ENCODE peak calls at places on chromosomes 13 and 19, in seven cellular contexts. One of them, this sample, is unnamed.

GRCh38 chr13:77919351-77920294 is 992 bp upstream of the EDNRB start:
- DNase-seq in neural crest cell: peak; percentile 40
- DNase-seq in nephron progenitor cell: peak; percentile 46
- DNase-seq in cardiac muscle cell: peak; percentile 61
- DNase-seq in AG04450: no peak
- DNase-seq in GM20000: no peak
- DNase-seq in left ventricle myocardium inferior: peak; percentile 64
- DNase-seq in this sample: peak; percentile 61

GRCh38 chr19:43507880-43508279 is 3.3 kb upstream of the PHLDB3 start:
- DNase-seq in left ventricle myocardium inferior: no peak
- DNase-seq in neural crest cell: no peak
- DNase-seq in nephron progenitor cell: no peak
- DNase-seq in AG04450: no peak
- DNase-seq in cardiac muscle cell: no peak
- DNase-seq in GM20000: no peak
- DNase-seq in this sample: no peak

GRCh38 chr13:24148414-24149305 is 11.9 kb upstream of the SPATA13 start:
- DNase-seq in AG04450: peak; percentile 95
- DNase-seq in nephron progenitor cell: no peak
- DNase-seq in GM20000: no peak
- DNase-seq in cardiac muscle cell: peak; percentile 93
- DNase-seq in left ventricle myocardium inferior: no peak
- DNase-seq in neural crest cell: no peak
- DNase-seq in this sample: no peak

GRCh38 chr13:97328222-97328790 is 105.7 kb upstream of the RAP2A start:
- DNase-seq in left ventricle myocardium inferior: no peak
- DNase-seq in nephron progenitor cell: peak; percentile 35
- DNase-seq in GM20000: no peak
- DNase-seq in cardiac muscle cell: peak; percentile 81
- DNase-seq in AG04450: peak; percentile 58
- DNase-seq in neural crest cell: no peak
- DNase-seq in this sample: peak; percentile 57

GRCh38 chr19:2249010-2249866 is at the start of gene AMH:
- DNase-seq in left ventricle myocardium inferior: no peak
- DNase-seq in GM20000: no peak
- DNase-seq in AG04450: no peak
- DNase-seq in neural crest cell: no peak
- DNase-seq in nephron progenitor cell: no peak
- DNase-seq in cardiac muscle cell: no peak
- DNase-seq in this sample: no peak

GRCh38 chr19:1261863-1262686 is 7.1 kb upstream of the CIRBP start:
- DNase-seq in AG04450: no peak
- DNase-seq in nephron progenitor cell: no peak
- DNase-seq in neural crest cell: no peak
- DNase-seq in GM20000: no peak
- DNase-seq in left ventricle myocardium inferior: peak; percentile 64
- DNase-seq in cardiac muscle cell: peak; percentile 41
- DNase-seq in this sample: no peak

GRCh38 chr13:84553252-84553651 is 671.0 kb upstream of the SLITRK1 start:
- DNase-seq in AG04450: no peak
- DNase-seq in GM20000: no peak
- DNase-seq in nephron progenitor cell: no peak
- DNase-seq in neural crest cell: no peak
- DNase-seq in cardiac muscle cell: no peak
- DNase-seq in left ventricle myocardium inferior: no peak
- DNase-seq in this sample: no peak

GRCh38 chr13:110298566-110299321 is 8.2 kb downstream of the COL4A1 start:
- DNase-seq in neural crest cell: no peak
- DNase-seq in GM20000: no peak
- DNase-seq in left ventricle myocardium inferior: no peak
- DNase-seq in AG04450: no peak
- DNase-seq in nephron progenitor cell: no peak
- DNase-seq in cardiac muscle cell: peak; percentile 72
- DNase-seq in this sample: no peak

GRCh38 chr13:37944476-37945442 is 75.2 kb upstream of the TRPC4 start:
- DNase-seq in cardiac muscle cell: peak; percentile 38
- DNase-seq in GM20000: no peak
- DNase-seq in left ventricle myocardium inferior: no peak
- DNase-seq in neural crest cell: no peak
- DNase-seq in AG04450: no peak
- DNase-seq in nephron progenitor cell: no peak
- DNase-seq in this sample: no peak

GRCh38 chr19:55526216-55527196 is 10.4 kb downstream of the SBK2 start:
- DNase-seq in nephron progenitor cell: peak; percentile 48
- DNase-seq in GM20000: peak; percentile 10
- DNase-seq in AG04450: no peak
- DNase-seq in neural crest cell: no peak
- DNase-seq in left ventricle myocardium inferior: peak; percentile 82
- DNase-seq in cardiac muscle cell: peak; percentile 86
- DNase-seq in this sample: no peak

GRCh38 chr19:1551068-1552040 is 16.8 kb downstream of the MEX3D start:
- DNase-seq in cardiac muscle cell: no peak
- DNase-seq in left ventricle myocardium inferior: no peak
- DNase-seq in AG04450: no peak
- DNase-seq in GM20000: no peak
- DNase-seq in neural crest cell: no peak
- DNase-seq in nephron progenitor cell: no peak
- DNase-seq in this sample: no peak

GRCh38 chr13:85266331-85266730 is 532.9 kb downstream of the SLITRK6 start:
- DNase-seq in cardiac muscle cell: no peak
- DNase-seq in neural crest cell: no peak
- DNase-seq in left ventricle myocardium inferior: no peak
- DNase-seq in GM20000: no peak
- DNase-seq in nephron progenitor cell: peak; percentile 2
- DNase-seq in AG04450: no peak
- DNase-seq in this sample: no peak

GRCh38 chr19:1430201-1430621 is 8.0 kb upstream of the RPS15 start:
- DNase-seq in nephron progenitor cell: no peak
- DNase-seq in GM20000: no peak
- DNase-seq in cardiac muscle cell: no peak
- DNase-seq in left ventricle myocardium inferior: no peak
- DNase-seq in AG04450: no peak
- DNase-seq in neural crest cell: no peak
- DNase-seq in this sample: no peak

GRCh38 chr19:40671404-40671803 is 19.0 kb downstream of the NUMBL start:
- DNase-seq in AG04450: no peak
- DNase-seq in left ventricle myocardium inferior: peak; percentile 48
- DNase-seq in nephron progenitor cell: no peak
- DNase-seq in GM20000: no peak
- DNase-seq in neural crest cell: no peak
- DNase-seq in cardiac muscle cell: no peak
- DNase-seq in this sample: no peak

GRCh38 chr13:106446011-106446410 is 89.5 kb downstream of the EFNB2 start:
- DNase-seq in left ventricle myocardium inferior: no peak
- DNase-seq in cardiac muscle cell: peak; percentile 19
- DNase-seq in nephron progenitor cell: peak; percentile 18
- DNase-seq in AG04450: no peak
- DNase-seq in GM20000: no peak
- DNase-seq in neural crest cell: no peak
- DNase-seq in this sample: no peak

GRCh38 chr13:113982296-113982661 is 8.4 kb upstream of the C13orf46 start:
- DNase-seq in cardiac muscle cell: no peak
- DNase-seq in GM20000: no peak
- DNase-seq in left ventricle myocardium inferior: peak; percentile 5
- DNase-seq in AG04450: no peak
- DNase-seq in neural crest cell: no peak
- DNase-seq in nephron progenitor cell: no peak
- DNase-seq in this sample: no peak

GRCh38 chr19:4732680-4733114 is 9.1 kb upstream of the DPP9 start:
- DNase-seq in AG04450: peak; percentile 26
- DNase-seq in cardiac muscle cell: peak; percentile 74
- DNase-seq in left ventricle myocardium inferior: peak; percentile 29
- DNase-seq in nephron progenitor cell: peak; percentile 62
- DNase-seq in GM20000: peak; percentile 78
- DNase-seq in neural crest cell: peak; percentile 33
- DNase-seq in this sample: peak; percentile 74

GRCh38 chr13:26508885-26509284 is 48.6 kb upstream of the WASF3 start:
- DNase-seq in AG04450: peak; percentile 69
- DNase-seq in nephron progenitor cell: no peak
- DNase-seq in left ventricle myocardium inferior: peak; percentile 84
- DNase-seq in cardiac muscle cell: peak; percentile 95
- DNase-seq in GM20000: no peak
- DNase-seq in neural crest cell: no peak
- DNase-seq in this sample: no peak

GRCh38 chr13:55517312-55517711 is 1623.4 kb upstream of the PRR20A start:
- DNase-seq in nephron progenitor cell: no peak
- DNase-seq in cardiac muscle cell: no peak
- DNase-seq in AG04450: no peak
- DNase-seq in neural crest cell: peak; percentile 16
- DNase-seq in left ventricle myocardium inferior: no peak
- DNase-seq in GM20000: no peak
- DNase-seq in this sample: peak; percentile 41

GRCh38 chr19:2609389-2610116 is 92.9 kb downstream of the GNG7 start:
- DNase-seq in cardiac muscle cell: no peak
- DNase-seq in nephron progenitor cell: no peak
- DNase-seq in GM20000: no peak
- DNase-seq in neural crest cell: no peak
- DNase-seq in AG04450: no peak
- DNase-seq in left ventricle myocardium inferior: peak; percentile 7
- DNase-seq in this sample: no peak

GRCh38 chr13:43261018-43261417 is 237.6 kb downstream of the DNAJC15 start:
- DNase-seq in AG04450: peak; percentile 48
- DNase-seq in left ventricle myocardium inferior: no peak
- DNase-seq in nephron progenitor cell: no peak
- DNase-seq in neural crest cell: no peak
- DNase-seq in cardiac muscle cell: peak; percentile 30
- DNase-seq in GM20000: no peak
- DNase-seq in this sample: no peak

GRCh38 chr19:13152356-13152853 is 2.2 kb downstream of the IER2 start:
- DNase-seq in cardiac muscle cell: no peak
- DNase-seq in AG04450: no peak
- DNase-seq in left ventricle myocardium inferior: no peak
- DNase-seq in GM20000: no peak
- DNase-seq in nephron progenitor cell: no peak
- DNase-seq in neural crest cell: no peak
- DNase-seq in this sample: no peak

GRCh38 chr19:13150187-13150918 is at the start of the genes IER2 and STX10:
- DNase-seq in nephron progenitor cell: peak; percentile 85
- DNase-seq in GM20000: peak; percentile 97
- DNase-seq in neural crest cell: peak; percentile 72
- DNase-seq in AG04450: peak; percentile 86
- DNase-seq in cardiac muscle cell: peak; percentile 97
- DNase-seq in left ventricle myocardium inferior: peak; percentile 96
- DNase-seq in this sample: peak; percentile 90

GRCh38 chr19:13152854-13153626 is 2.8 kb downstream of the IER2 start:
- DNase-seq in nephron progenitor cell: peak; percentile 96
- DNase-seq in GM20000: peak; percentile 94
- DNase-seq in AG04450: peak; percentile 89
- DNase-seq in cardiac muscle cell: peak; percentile 95
- DNase-seq in left ventricle myocardium inferior: peak; percentile 94
- DNase-seq in neural crest cell: peak; percentile 99
- DNase-seq in this sample: peak; percentile 95

GRCh38 chr19:13150919-13151604 is 851 bp downstream of the IER2 start:
- DNase-seq in cardiac muscle cell: peak; percentile 27
- DNase-seq in left ventricle myocardium inferior: peak; percentile 47
- DNase-seq in nephron progenitor cell: peak; percentile 33
- DNase-seq in GM20000: no peak
- DNase-seq in neural crest cell: no peak
- DNase-seq in AG04450: no peak
- DNase-seq in this sample: no peak

GRCh38 chr19:13151605-13152355 is 1.6 kb downstream of the IER2 start:
- DNase-seq in left ventricle myocardium inferior: peak; percentile 98
- DNase-seq in nephron progenitor cell: peak; percentile 96
- DNase-seq in cardiac muscle cell: peak; percentile 99
- DNase-seq in GM20000: peak; percentile 96
- DNase-seq in AG04450: peak; percentile 94
- DNase-seq in neural crest cell: peak; percentile 87
- DNase-seq in this sample: peak; percentile 97
- TF ChIP-seq CTCF in left ventricle myocardium inferior: peak; percentile 16
- TF ChIP-seq CTCF in nephron progenitor cell: no peak
- TF ChIP-seq CTCF in cardiac muscle cell: no peak
- TF ChIP-seq CTCF in GM20000: no peak
- TF ChIP-seq CTCF in AG04450: peak; percentile 30
- TF ChIP-seq CTCF in neural crest cell: peak; percentile 36
- TF ChIP-seq CTCF in this sample: no peak

DNA sequence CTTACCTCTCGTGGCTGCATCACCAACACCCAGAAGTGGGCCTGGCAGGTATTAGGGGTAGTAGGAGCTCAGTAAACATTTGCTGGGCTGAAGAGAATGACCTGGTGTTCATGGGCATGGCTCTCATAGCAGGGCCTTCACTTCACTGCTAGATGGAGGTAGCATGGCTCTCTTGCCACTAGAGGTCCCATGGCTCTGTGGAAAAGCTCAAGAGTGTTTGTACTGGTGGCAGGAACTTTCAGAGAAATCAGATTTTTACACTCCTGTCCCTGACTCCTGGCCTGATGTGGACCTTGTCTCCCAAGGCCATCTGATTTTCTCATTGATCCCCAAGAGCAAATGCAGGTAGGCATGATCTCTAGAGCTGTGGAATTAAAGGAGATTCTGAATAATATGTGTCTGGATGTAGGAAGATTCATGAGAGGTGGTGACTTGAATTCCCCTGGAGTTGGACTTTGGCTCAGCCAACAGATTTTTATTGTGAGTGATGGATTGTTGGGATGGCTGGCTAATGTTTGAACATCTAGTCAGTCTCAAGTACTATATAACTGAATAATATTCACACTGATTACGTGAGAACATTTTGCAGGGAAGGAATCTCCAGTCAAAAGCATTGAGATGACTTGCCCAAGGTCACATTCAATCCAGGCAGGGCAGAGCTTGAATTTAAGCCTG is 5.8 kb downstream of the ZNF574 start:
- DNase-seq in neural crest cell: no peak
- DNase-seq in cardiac muscle cell: peak; percentile 62
- DNase-seq in nephron progenitor cell: no peak
- DNase-seq in left ventricle myocardium inferior: no peak
- DNase-seq in AG04450: no peak
- DNase-seq in GM20000: peak; percentile 64
- DNase-seq in this sample: no peak
- TF ChIP-seq CTCF in neural crest cell: peak; percentile 53
- TF ChIP-seq CTCF in cardiac muscle cell: peak; percentile 65
- TF ChIP-seq CTCF in nephron progenitor cell: peak; percentile 39
- TF ChIP-seq CTCF in left ventricle myocardium inferior: peak; percentile 53
- TF ChIP-seq CTCF in AG04450: peak; percentile 76
- TF ChIP-seq CTCF in GM20000: no peak
- TF ChIP-seq CTCF in this sample: no peak

GRCh38 chr19:19296953-19297689 is 23.2 kb downstream of the SUGP1 start:
- DNase-seq in left ventricle myocardium inferior: no peak
- DNase-seq in GM20000: no peak
- DNase-seq in cardiac muscle cell: no peak
- DNase-seq in nephron progenitor cell: no peak
- DNase-seq in AG04450: no peak
- DNase-seq in neural crest cell: no peak
- DNase-seq in this sample: no peak
- TF ChIP-seq CTCF in left ventricle myocardium inferior: no peak
- TF ChIP-seq CTCF in GM20000: no peak
- TF ChIP-seq CTCF in cardiac muscle cell: no peak
- TF ChIP-seq CTCF in nephron progenitor cell: no peak
- TF ChIP-seq CTCF in AG04450: no peak
- TF ChIP-seq CTCF in neural crest cell: no peak
- TF ChIP-seq CTCF in this sample: no peak

GRCh38 chr19:46773018-46773399 is 15.4 kb downstream of the SLC1A5 start:
- DNase-seq in GM20000: no peak
- DNase-seq in left ventricle myocardium inferior: no peak
- DNase-seq in neural crest cell: no peak
- DNase-seq in AG04450: no peak
- DNase-seq in cardiac muscle cell: no peak
- DNase-seq in nephron progenitor cell: no peak
- DNase-seq in this sample: no peak
- TF ChIP-seq CTCF in GM20000: no peak
- TF ChIP-seq CTCF in left ventricle myocardium inferior: no peak
- TF ChIP-seq CTCF in neural crest cell: no peak
- TF ChIP-seq CTCF in AG04450: no peak
- TF ChIP-seq CTCF in cardiac muscle cell: no peak
- TF ChIP-seq CTCF in nephron progenitor cell: no peak
- TF ChIP-seq CTCF in this sample: no peak

GRCh38 chr19:50224986-50225747 is 21.7 kb downstream of the MYH14 start:
- DNase-seq in nephron progenitor cell: no peak
- DNase-seq in neural crest cell: no peak
- DNase-seq in AG04450: no peak
- DNase-seq in left ventricle myocardium inferior: peak; percentile 50
- DNase-seq in GM20000: no peak
- DNase-seq in cardiac muscle cell: no peak
- DNase-seq in this sample: no peak
- TF ChIP-seq CTCF in nephron progenitor cell: no peak
- TF ChIP-seq CTCF in neural crest cell: no peak
- TF ChIP-seq CTCF in AG04450: no peak
- TF ChIP-seq CTCF in left ventricle myocardium inferior: peak; percentile 53
- TF ChIP-seq CTCF in GM20000: no peak
- TF ChIP-seq CTCF in cardiac muscle cell: no peak
- TF ChIP-seq CTCF in this sample: no peak